ENCODE peak calls at places on chromosomes 4 and X, in ten cellular contexts. E, U, A, S, Z, Y, B, H, F and X are unnamed samples.

GRCh38 chr4:146255463-146255862 is 41.1 kb downstream of the REELD1 start:
- DNase-seq in E (no peak), U (peak), A (peak), S (no peak), Z (no peak), Y (peak), B (peak), H (no peak), F (no peak), X (peak)

GRCh38 chrX:141936080-141936479 is 32.4 kb downstream of the MAGEC1 start:
- DNase-seq in E (no peak), U (peak), A (no peak), S (no peak), Z (no peak), Y (no peak), B (no peak), H (no peak), F (no peak), X (peak)

GRCh38 chr4:26729027-26729426 is 131.6 kb upstream of the STIM2 start:
- DNase-seq in E (no peak), U (no peak), A (no peak), S (peak), Z (no peak), Y (no peak), B (no peak), H (no peak), F (no peak), X (no peak)

GRCh38 chrX:7168366-7168765 is 20.4 kb upstream of the PUDP start:
- DNase-seq in E (no peak), U (no peak), A (no peak), S (no peak), Z (no peak), Y (no peak), B (no peak), H (no peak), F (no peak), X (no peak)

GRCh38 chr4:54513231-54513630 is 144.5 kb upstream of the KIT start:
- DNase-seq in E (no peak), U (peak), A (peak), S (no peak), Z (no peak), Y (peak), B (peak), H (no peak), F (no peak), X (peak)

GRCh38 chr4:150570862-150571261 is 11.1 kb upstream of the MAB21L2 start:
- DNase-seq in E (no peak), U (no peak), A (no peak), S (no peak), Z (no peak), Y (no peak), B (no peak), H (no peak), F (no peak), X (no peak)

GRCh38 chrX:50111762-50112161 is 89.0 kb downstream of the AKAP4 start:
- DNase-seq in E (no peak), U (no peak), A (no peak), S (no peak), Z (no peak), Y (no peak), B (no peak), H (no peak), F (peak), X (no peak)

GRCh38 chr4:8459867-8460453 is 19.4 kb downstream of the TRMT44 start:
- DNase-seq in E (no peak), U (no peak), A (no peak), S (peak), Z (no peak), Y (no peak), B (no peak), H (no peak), F (no peak), X (no peak)

GRCh38 chr4:100519205-100519604 is 1.4 kb upstream of the EMCN start:
- DNase-seq in E (no peak), U (peak), A (no peak), S (no peak), Z (no peak), Y (no peak), B (no peak), H (no peak), F (no peak), X (no peak)

GRCh38 chrX:45815389-45815788 is 614.7 kb upstream of the DIPK2B start:
- DNase-seq in E (no peak), U (no peak), A (no peak), S (no peak), Z (no peak), Y (no peak), B (no peak), H (no peak), F (no peak), X (no peak)

GRCh38 chrX:74520291-74520690 is 94.1 kb downstream of the RLIM start:
- DNase-seq in E (no peak), U (no peak), A (no peak), S (no peak), Z (no peak), Y (no peak), B (no peak), H (no peak), F (no peak), X (no peak)

GRCh38 chr4:98642991-98643426 is 15.4 kb downstream of the TSPAN5 start:
- DNase-seq in E (no peak), U (peak), A (peak), S (no peak), Z (no peak), Y (no peak), B (peak), H (no peak), F (no peak), X (peak)

GRCh38 chr4:186889876-186890643 is 166.4 kb upstream of the FAT1 start:
- DNase-seq in E (no peak), U (no peak), A (no peak), S (no peak), Z (no peak), Y (no peak), B (no peak), H (no peak), F (no peak), X (no peak)

GRCh38 chr4:23368081-23368697 is 521.7 kb downstream of the PPARGC1A start:
- DNase-seq in E (peak), U (no peak), A (no peak), S (peak), Z (no peak), Y (no peak), B (peak), H (peak), F (no peak), X (peak)

GRCh38 chr4:147938481-147938880 is 206.6 kb downstream of the ARHGAP10 start:
- DNase-seq in E (no peak), U (no peak), A (no peak), S (no peak), Z (no peak), Y (no peak), B (no peak), H (no peak), F (no peak), X (peak)

GRCh38 chr4:29553842-29554241 is 1166.3 kb upstream of the PCDH7 start:
- DNase-seq in E (no peak), U (no peak), A (peak), S (no peak), Z (no peak), Y (no peak), B (no peak), H (no peak), F (no peak), X (peak)

GRCh38 chr4:94350095-94350494 is 7.5 kb upstream of the HPGDS start:
- DNase-seq in E (no peak), U (no peak), A (no peak), S (no peak), Z (no peak), Y (no peak), B (no peak), H (no peak), F (no peak), X (no peak)

GRCh38 chr4:80173841-80174240 is 23.5 kb upstream of the PRDM8 start:
- DNase-seq in E (no peak), U (peak), A (peak), S (no peak), Z (no peak), Y (peak), B (peak), H (no peak), F (no peak), X (peak)

DNA sequence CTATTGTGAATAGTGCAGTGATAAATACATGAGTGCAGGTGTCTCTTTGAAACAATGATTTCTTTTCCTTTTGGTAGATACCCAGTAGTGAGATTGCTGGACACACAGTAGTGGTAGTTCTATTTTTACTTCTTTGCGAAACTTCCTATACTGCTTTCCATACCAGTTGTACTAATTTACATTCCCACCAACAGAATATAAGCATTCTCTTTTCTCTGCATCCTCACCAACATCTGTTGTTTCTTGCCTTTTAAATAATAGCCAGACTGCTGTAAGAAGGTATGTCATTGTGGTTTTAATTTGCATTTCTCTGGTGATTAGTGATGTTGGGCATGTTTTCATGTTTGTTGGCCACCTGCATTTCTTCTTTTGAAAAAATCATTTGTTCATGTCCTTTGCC is 105.9 kb downstream of the COL4A6 start:
- DNase-seq in E (no peak), U (no peak), A (no peak), S (no peak), Z (no peak), Y (no peak), B (no peak), H (no peak), F (no peak), X (no peak)
- TF ChIP-seq CTCF in E (no peak), U (no peak), A (no peak), S (no peak), Z (no peak), Y (no peak), B (no peak), H (no peak), F (no peak), X (no peak)

GRCh38 chrX:24202465-24203031 is 53.0 kb downstream of the ZFX start:
- DNase-seq in E (no peak), U (no peak), A (no peak), S (no peak), Z (no peak), Y (no peak), B (no peak), H (no peak), F (no peak), X (no peak)

GRCh38 chrX:24204331-24204730 is 54.8 kb downstream of the ZFX start:
- DNase-seq in E (no peak), U (peak), A (peak), S (no peak), Z (no peak), Y (peak), B (peak), H (no peak), F (no peak), X (peak)

GRCh38 chrX:24201216-24201615 is 51.7 kb downstream of the ZFX start:
- DNase-seq in E (no peak), U (no peak), A (no peak), S (no peak), Z (no peak), Y (no peak), B (no peak), H (no peak), F (no peak), X (no peak)

GRCh38 chrX:24204958-24205357 is 55.4 kb downstream of the ZFX start:
- DNase-seq in E (no peak), U (no peak), A (no peak), S (no peak), Z (no peak), Y (no peak), B (no peak), H (no peak), F (no peak), X (no peak)

DNA sequence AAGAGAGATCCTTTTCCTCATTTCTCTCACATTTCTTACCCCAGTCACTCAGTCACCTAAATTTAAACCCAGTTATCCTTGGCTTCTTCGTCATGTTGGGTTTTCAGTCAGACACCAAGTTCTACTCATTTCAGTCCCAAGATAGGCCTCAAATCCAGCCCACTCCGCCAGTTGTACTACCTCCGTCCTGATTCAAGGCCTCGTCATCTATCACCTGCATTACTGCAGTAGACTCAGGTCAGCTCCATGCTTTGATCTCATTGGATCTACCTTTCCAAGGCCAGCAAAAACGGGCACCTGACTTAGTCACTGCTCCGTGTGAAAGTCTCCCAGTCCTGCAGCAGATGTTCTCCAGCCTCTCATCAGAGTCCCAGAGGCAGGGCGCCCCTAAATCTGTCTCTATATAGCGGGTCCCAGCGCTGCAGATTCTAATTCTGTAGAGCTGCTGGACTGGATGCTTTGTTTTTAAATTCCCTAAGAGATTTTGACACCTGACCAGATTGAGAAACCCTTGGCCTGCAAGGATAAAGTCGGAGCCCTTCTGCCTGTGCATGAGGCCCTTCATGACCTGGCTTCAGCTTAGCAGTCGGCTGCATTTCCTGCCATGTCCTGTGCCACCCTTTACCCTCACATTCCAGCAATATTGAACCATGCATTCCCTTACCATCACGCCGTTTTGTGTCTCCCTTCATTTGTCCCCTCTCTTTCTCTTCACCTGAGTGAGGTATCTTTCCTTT is 53.7 kb downstream of the ZFX start:
- DNase-seq in E (no peak), U (no peak), A (no peak), S (no peak), Z (no peak), Y (no peak), B (no peak), H (no peak), F (peak), X (no peak)
- H3K4me3 ChIP-seq in E (no peak), U (no peak), A (no peak), S (no peak), Z (no peak), Y (no peak), B (no peak), H (no peak), F (no peak), X (no peak)

GRCh38 chr4:163556169-163556568 is 61.7 kb downstream of the TMA16 start:
- DNase-seq in E (no peak), U (no peak), A (peak), S (no peak), Z (no peak), Y (no peak), B (peak), H (no peak), F (no peak), X (peak)
- TF ChIP-seq CTCF in E (peak), U (no peak), A (peak), S (peak), Z (no peak), Y (peak), B (peak), H (no peak), F (no peak), X (peak)

DNA sequence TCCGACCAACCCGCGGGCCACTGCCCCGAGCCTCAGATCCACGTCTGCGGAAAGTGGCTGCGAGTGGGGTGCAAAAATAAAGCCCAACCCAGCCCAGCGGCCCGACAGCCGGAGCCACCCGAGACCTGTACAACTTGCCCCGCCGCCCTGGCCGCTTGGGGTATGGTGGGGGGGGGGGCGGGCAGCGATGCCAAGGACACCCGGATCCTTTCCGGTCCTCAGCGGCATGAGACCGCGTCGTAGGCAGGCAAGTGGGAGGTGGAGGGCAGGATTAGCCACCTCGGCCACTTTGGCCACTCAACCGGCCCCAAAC is 1.6 kb downstream of the SLITRK4 start:
- DNase-seq in E (no peak), U (no peak), A (no peak), S (no peak), Z (no peak), Y (no peak), B (no peak), H (no peak), F (peak), X (no peak)
- H3K4me3 ChIP-seq in E (no peak), U (peak), A (no peak), S (no peak), Z (peak), Y (no peak), B (no peak), H (no peak), F (peak), X (no peak)